ENCODE peak calls at places on chromosome 5, in five cellular contexts. I is GM10248; G is neural crest cell; A is activated CD8-positive, alpha-beta T cell treated with anti-CD3 and anti-CD28 coated beads for 36 hours; Y is ascending aorta. J is an unnamed sample.

GRCh38 chr5:98638701-98639100 is 134.8 kb upstream of the RGMB start:
- DNase-seq in I (no peak), G (no peak), A (no peak), Y (no peak), J (no peak)

GRCh38 chr5:89260254-89260653 is 377.3 kb upstream of the MEF2C start:
- DNase-seq in I (no peak), G (no peak), A (no peak), Y (no peak), J (no peak)

GRCh38 chr5:124812771-124813358 is 66.4 kb upstream of the ZNF608 start:
- DNase-seq in I (no peak), G (no peak), A (no peak), Y (no peak), J (no peak)

GRCh38 chr5:7385681-7386080 is 10.3 kb upstream of the ADCY2 start:
- DNase-seq in I (no peak), G (no peak), A (no peak), Y (no peak), J (no peak)

GRCh38 chr5:95942414-95942813 is 19.2 kb downstream of the ELL2 start:
- DNase-seq in I (no peak), G (no peak), A (no peak), Y (no peak), J (no peak)

GRCh38 chr5:114223866-114224265 is 138.0 kb upstream of the KCNN2 start:
- DNase-seq in I (no peak), G (no peak), A (no peak), Y (no peak), J (no peak)

GRCh38 chr5:120813551-120813950 is 349.5 kb downstream of the PRR16 start:
- DNase-seq in I (no peak), G (no peak), A (no peak), Y (no peak), J (no peak)

GRCh38 chr5:110386782-110387181 is 339.7 kb downstream of the TMEM232 start:
- DNase-seq in I (no peak), G (no peak), A (no peak), Y (no peak), J (no peak)

GRCh38 chr5:159533197-159533596 is 202.9 kb upstream of the IL12B start:
- DNase-seq in I (no peak), G (no peak), A (no peak), Y (no peak), J (no peak)

GRCh38 chr5:143635146-143635752 is 176.7 kb upstream of the HMHB1 start:
- DNase-seq in I (no peak), G (no peak), A (no peak), Y (no peak), J (no peak)

GRCh38 chr5:134553816-134554215 is 28.3 kb downstream of the JADE2 start:
- DNase-seq in I (no peak), G (no peak), A (no peak), Y (no peak), J (no peak)

GRCh38 chr5:172293745-172294342 is 10.3 kb upstream of the UBTD2 start:
- DNase-seq in I (no peak), G (no peak), A (no peak), Y (no peak), J (no peak)

GRCh38 chr5:67257500-67257899 is 60.9 kb upstream of the CD180 start:
- DNase-seq in I (no peak), G (no peak), A (no peak), Y (no peak), J (no peak)

GRCh38 chr5:145668714-145669113 is 166.4 kb downstream of the PRELID2 start:
- DNase-seq in I (no peak), G (no peak), A (no peak), Y (no peak), J (no peak)

GRCh38 chr5:72557576-72558336 is 50.5 kb upstream of the ZNF366 start:
- DNase-seq in I (no peak), G (no peak), A (no peak), Y (no peak), J (no peak)

GRCh38 chr5:172666251-172666650 is 25.2 kb downstream of the NEURL1B start:
- DNase-seq in I (no peak), G (no peak), A (no peak), Y (no peak), J (no peak)

GRCh38 chr5:119316116-119316515 is 39.7 kb upstream of the TNFAIP8 start:
- DNase-seq in I (no peak), G (no peak), A (peak; percentile 75), Y (no peak), J (no peak)

GRCh38 chr5:133205204-133205603 is 153.4 kb downstream of the HSPA4 start:
- DNase-seq in I (no peak), G (no peak), A (no peak), Y (no peak), J (no peak)

GRCh38 chr5:135234242-135235000 is 164.6 kb downstream of the MACROH2A1 start:
- DNase-seq in I (no peak), G (no peak), A (no peak), Y (no peak), J (no peak)

GRCh38 chr5:139646912-139647391 is 1.2 kb upstream of the CXXC5 start:
- DNase-seq in I (no peak), G (no peak), A (no peak), Y (no peak), J (no peak)

GRCh38 chr5:77957-78804 is 13.8 kb upstream of the PLEKHG4B start:
- DNase-seq in I (peak; percentile 35), G (no peak), A (peak; percentile 52), Y (no peak), J (peak; percentile 63)

GRCh38 chr5:111551569-111552275 is 39.4 kb upstream of the STARD4 start:
- DNase-seq in I (no peak), G (no peak), A (no peak), Y (no peak), J (no peak)

GRCh38 chr5:132819468-132819867 is 6.4 kb downstream of the SOWAHA start:
- DNase-seq in I (no peak), G (no peak), A (peak; percentile 39), Y (no peak), J (no peak)

GRCh38 chr5:174425271-174425963 is 299.0 kb upstream of the MSX2 start:
- DNase-seq in I (no peak), G (no peak), A (no peak), Y (no peak), J (no peak)

GRCh38 chr5:57834829-57835554 is 352.4 kb upstream of the ACTBL2 start:
- DNase-seq in I (no peak), G (no peak), A (no peak), Y (no peak), J (no peak)

GRCh38 chr5:54186912-54187445 is 123.4 kb downstream of the ARL15 start:
- DNase-seq in I (no peak), G (no peak), A (no peak), Y (no peak), J (no peak)

GRCh38 chr5:72510610-72511121 is 3.5 kb upstream of the ZNF366 start:
- DNase-seq in I (no peak), G (no peak), A (no peak), Y (peak; percentile 9), J (no peak)

GRCh38 chr5:170769236-170769635 is 14.3 kb upstream of the GABRP start:
- DNase-seq in I (no peak), G (no peak), A (no peak), Y (no peak), J (no peak)

GRCh38 chr5:172150514-172151425 is 37.3 kb downstream of the STK10 start:
- DNase-seq in I (peak; percentile 68), G (no peak), A (peak; percentile 56), Y (peak; percentile 50), J (peak; percentile 75)

GRCh38 chr5:89342106-89342876 is 459.3 kb upstream of the MEF2C start:
- DNase-seq in I (no peak), G (no peak), A (no peak), Y (no peak), J (no peak)

GRCh38 chr5:143495823-143496275 is 92.4 kb upstream of the NR3C1 start:
- DNase-seq in I (no peak), G (no peak), A (no peak), Y (no peak), J (no peak)

GRCh38 chr5:73338201-73339126 is 110.1 kb downstream of the FOXD1 start:
- DNase-seq in I (no peak), G (no peak), A (no peak), Y (no peak), J (no peak)

GRCh38 chr5:178548751-178549150 is 41.4 kb downstream of the COL23A1 start:
- DNase-seq in I (no peak), G (no peak), A (no peak), Y (no peak), J (no peak)

GRCh38 chr5:84494453-84494852 is 109.8 kb upstream of the EDIL3 start:
- DNase-seq in I (no peak), G (no peak), A (no peak), Y (no peak), J (no peak)

GRCh38 chr5:172695431-172696054 is 54.5 kb downstream of the NEURL1B start:
- DNase-seq in I (no peak), G (no peak), A (no peak), Y (no peak), J (no peak)

GRCh38 chr5:82815871-82816270 is 261.3 kb downstream of the TMEM167A start:
- DNase-seq in I (no peak), G (no peak), A (no peak), Y (no peak), J (no peak)

GRCh38 chr5:56852228-56853000 is 37.1 kb downstream of the MAP3K1 start:
- DNase-seq in I (no peak), G (no peak), A (no peak), Y (no peak), J (no peak)

GRCh38 chr5:55226934-55227737 is at the start of gene MCIDAS:
- DNase-seq in I (peak; percentile 79), G (peak; percentile 57), A (peak; percentile 84), Y (no peak), J (peak; percentile 85)
- TF ChIP-seq CTCF in I (no peak), G (peak; percentile 36), A (no peak), Y (peak; percentile 46), J (peak; percentile 22)

DNA sequence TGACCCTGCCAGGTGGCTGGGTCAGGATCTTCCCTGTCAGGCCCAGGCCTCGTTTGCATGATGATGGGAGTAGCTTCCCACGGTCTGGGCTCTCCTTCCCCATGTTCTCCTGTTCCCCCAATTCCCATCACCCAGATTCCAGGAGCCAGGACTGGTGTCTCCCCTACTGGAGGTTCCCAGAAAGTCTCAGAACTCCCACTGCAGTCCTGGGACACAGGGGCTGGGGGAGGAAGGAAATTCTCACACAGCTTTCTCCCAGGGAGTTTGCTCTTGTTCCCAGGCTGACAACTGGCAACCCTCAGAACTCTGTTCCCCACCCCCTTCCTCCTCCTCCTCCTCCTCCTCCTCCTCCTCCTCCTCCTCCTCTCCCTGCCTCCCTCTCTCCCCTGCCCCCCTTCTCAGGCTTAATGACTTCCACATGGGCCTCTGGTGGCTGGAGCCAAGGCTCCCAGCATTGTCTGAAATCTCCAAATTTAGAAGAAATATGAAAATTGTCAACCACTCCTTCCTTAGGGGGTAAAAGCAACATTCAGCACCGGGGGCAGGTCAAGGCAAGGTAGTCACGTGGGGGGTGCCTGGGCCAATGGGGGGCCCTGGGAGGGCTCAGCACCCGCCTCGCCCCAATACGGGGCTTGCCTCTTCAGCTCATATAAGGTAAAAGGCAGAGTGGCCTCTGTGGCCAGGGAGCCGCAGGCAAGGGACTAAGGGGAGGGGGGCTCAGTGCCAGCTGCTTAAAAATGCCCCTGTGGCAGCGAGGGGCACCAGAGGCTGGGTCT is 27.3 kb upstream of the IL17B start:
- DNase-seq in I (no peak), G (no peak), A (no peak), Y (peak; percentile 80), J (no peak)
- TF ChIP-seq CTCF in I (no peak), G (no peak), A (no peak), Y (peak; percentile 15), J (no peak)

GRCh38 chr5:79878721-79879336 is 112.2 kb downstream of the MTX3 start:
- DNase-seq in I (peak; percentile 36), G (peak; percentile 18), A (peak; percentile 65), Y (no peak), J (peak; percentile 45)
- TF ChIP-seq CTCF in I (peak; percentile 38), G (peak; percentile 53), A (peak; percentile 77), Y (peak; percentile 6), J (peak; percentile 45)

GRCh38 chr5:128695791-128696520 is 157.9 kb upstream of the FBN2 start:
- DNase-seq in I (no peak), G (no peak), A (no peak), Y (no peak), J (no peak)
- TF ChIP-seq CTCF in I (no peak), G (peak; percentile 49), A (no peak), Y (no peak), J (no peak)